ENCODE peak calls at places on chromosomes 3 and 15, in four cellular contexts. Q is heart left ventricle, U is uterus, Z is iPS DF 6.9. R is an unnamed sample. For H3K4me1, the result is how much of the 10 kb centered on the place peaks cover.

GRCh38 chr3:20064796-20065564 is 24.7 kb downstream of the KAT2B start:
- DNase-seq in Q (no peak), U (no peak), Z (no peak), R (no peak)

GRCh38 chr3:16841906-16842709 is 42.6 kb upstream of the PLCL2 start:
- DNase-seq in U (no peak), Z (no peak), Q (peak), R (peak)

GRCh38 chr3:13865106-13865505 is 14.8 kb downstream of the WNT7A start:
- DNase-seq in U (no peak), Z (no peak), Q (no peak), R (no peak)

GRCh38 chr15:29885183-29885582 is 62.9 kb upstream of the TJP1 start:
- DNase-seq in Z (no peak), Q (no peak), U (no peak), R (no peak)

GRCh38 chr3:52428151-52429005 is 16.5 kb downstream of the SEMA3G start:
- DNase-seq in Z (no peak), Q (no peak), U (peak), R (peak)

GRCh38 chr15:98174286-98174685 is 213.8 kb downstream of the ARRDC4 start:
- DNase-seq in U (no peak), Z (no peak), Q (no peak), R (no peak)

GRCh38 chr15:88776646-88777045 is 26.6 kb upstream of the ACAN start:
- DNase-seq in U (no peak), Q (no peak), Z (no peak), R (no peak)

GRCh38 chr3:185585523-185585861 is 603 bp upstream of the SENP2 start:
- DNase-seq in Z (no peak), Q (no peak), U (no peak), R (no peak)

GRCh38 chr3:81758275-81758674 is 3.2 kb downstream of the GBE1 start:
- DNase-seq in U (peak), Q (no peak), Z (no peak), R (no peak)

GRCh38 chr3:196012481-196012880 is 69.4 kb downstream of the TFRC start:
- DNase-seq in U (no peak), Z (no peak), Q (no peak), R (no peak)

GRCh38 chr15:84734794-84735479 is 13.5 kb upstream of the ZNF592 start:
- DNase-seq in U (no peak), Z (peak), Q (no peak), R (peak)

GRCh38 chr3:197802505-197803459 is 11.7 kb downstream of the LRCH3 start:
- DNase-seq in U (no peak), Q (no peak), Z (no peak), R (no peak)

GRCh38 chr15:78392430-78392829 is 45.6 kb upstream of the IREB2 start:
- DNase-seq in Q (no peak), U (no peak), Z (no peak), R (no peak)

GRCh38 chr3:156638271-156638670 is 36.1 kb upstream of the TIPARP start:
- DNase-seq in U (no peak), Q (no peak), Z (no peak), R (no peak)

GRCh38 chr3:111590096-111590491 is 5.1 kb downstream of the ZBED2 start:
- DNase-seq in U (no peak), Z (no peak), Q (no peak), R (no peak)

GRCh38 chr15:69357773-69358765 is 56.1 kb upstream of the KIF23 start:
- DNase-seq in Z (no peak), Q (no peak), U (no peak), R (no peak)

GRCh38 chr3:190552969-190553759 is 39.3 kb downstream of the IL1RAP start:
- DNase-seq in Z (peak), Q (no peak), U (no peak), R (no peak)

GRCh38 chr3:66858656-66859381 is 139.3 kb upstream of the KBTBD8 start:
- DNase-seq in U (no peak), Z (peak), Q (no peak), R (no peak)

DNA sequence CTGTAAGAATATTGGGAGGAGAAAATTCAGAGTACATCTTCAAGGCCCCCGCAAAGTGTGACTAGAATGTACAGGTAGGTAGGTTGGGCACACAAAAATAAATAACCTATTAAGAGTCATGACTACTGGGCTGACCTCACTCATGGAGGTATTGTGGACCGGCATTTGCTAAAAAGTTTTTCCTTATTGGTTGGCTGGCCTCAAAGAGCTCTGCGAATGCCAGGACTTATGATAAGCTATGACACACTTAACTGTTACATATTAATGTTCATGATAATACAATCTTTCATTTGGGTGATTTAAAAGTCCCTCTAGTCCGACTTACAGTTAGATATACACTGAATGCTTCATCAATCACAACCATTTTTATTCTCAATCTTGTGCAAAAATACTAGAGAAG is 329.3 kb downstream of the FOXP1 start:
- DNase-seq in U (no peak), Z (no peak), Q (no peak), R (no peak)
- H3K4me1 ChIP-seq in U (under half), Z (under half), Q (under half), R (under half)

GRCh38 chr3:171349392-171349791 is 110.8 kb downstream of the TNIK start:
- DNase-seq in Z (no peak), Q (no peak), U (no peak), R (no peak)
- H3K27ac ChIP-seq in Z (no peak), Q (no peak), U (no peak), R (no peak)

DNA sequence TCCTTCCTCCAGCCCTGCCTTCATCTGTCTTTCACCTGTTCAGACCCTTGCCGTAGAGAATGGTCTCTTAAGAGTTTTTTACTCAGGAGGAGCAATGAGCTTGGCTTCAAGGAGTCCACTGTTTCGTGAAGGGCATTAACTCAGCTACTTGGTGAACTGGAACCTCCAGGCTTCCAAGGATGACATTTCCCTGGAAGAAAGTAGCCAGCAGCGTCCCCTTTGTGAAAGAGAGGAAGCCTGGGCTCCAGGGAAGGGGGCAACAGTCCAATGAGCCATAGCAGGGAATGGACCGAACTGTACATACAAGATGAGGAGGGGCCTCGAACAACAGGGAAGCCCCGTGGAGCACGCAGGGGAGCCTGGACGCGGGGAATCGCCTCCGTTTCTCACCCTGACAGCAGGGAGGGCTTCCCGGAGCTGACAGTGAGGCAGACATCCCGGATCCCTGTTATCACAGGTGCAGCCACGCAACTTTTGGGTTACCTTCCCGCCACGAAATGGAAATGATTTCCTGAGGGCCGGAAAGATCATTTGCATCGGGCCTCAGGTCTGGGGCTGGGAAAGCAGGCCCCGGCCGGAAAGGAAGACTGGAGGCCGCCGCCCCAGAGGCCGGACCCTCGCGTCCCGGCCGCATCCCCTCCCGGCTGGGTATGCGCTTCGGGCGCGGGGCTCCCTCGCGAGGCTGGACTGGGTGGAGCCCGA is 514 bp upstream of the SPINT1 start:
- DNase-seq in U (no peak), Z (no peak), Q (no peak), R (no peak)
- H3K4me3 ChIP-seq in U (peak), Z (peak), Q (peak), R (peak)

GRCh38 chr3:4981160-4981687 is 2.0 kb downstream of the BHLHE40 start:
- DNase-seq in Q (no peak), U (no peak), Z (no peak), R (no peak)

GRCh38 chr3:4978966-4979400 is 254 bp upstream of the BHLHE40 start:
- DNase-seq in Z (no peak), U (peak), Q (peak), R (peak)

GRCh38 chr3:4980229-4981159 is 1.3 kb downstream of the BHLHE40 start:
- DNase-seq in Q (peak), U (peak), Z (no peak), R (peak)

GRCh38 chr3:4978259-4978965 is 825 bp upstream of the BHLHE40 start:
- DNase-seq in U (peak), Z (no peak), Q (peak), R (peak)

GRCh38 chr3:4979401-4980228 is at the start of gene BHLHE40:
- DNase-seq in Q (no peak), U (no peak), Z (no peak), R (no peak)
- H3K4me1 ChIP-seq in Q (under half), U (under half), Z (under half), R (under half)

DNA sequence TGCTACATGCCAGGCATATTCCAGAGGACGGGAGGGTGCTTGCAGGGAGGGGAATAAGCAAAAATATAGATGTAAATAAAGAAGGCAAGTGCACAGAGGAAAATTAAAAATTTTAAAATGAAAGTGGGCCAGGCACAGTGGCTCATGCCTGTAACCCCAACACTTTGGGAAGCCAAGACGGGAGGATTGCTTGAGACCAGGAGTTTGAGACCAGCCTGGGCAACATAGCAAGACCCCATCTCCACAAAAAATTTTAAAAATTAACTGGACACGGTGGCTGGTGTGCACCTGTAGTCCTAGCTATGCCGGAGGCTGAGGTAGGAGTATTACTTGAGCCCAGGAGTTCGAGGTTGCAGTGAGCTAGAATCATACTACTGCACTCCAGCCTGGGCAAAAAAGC is 22.4 kb downstream of the ZBTB38 start:
- DNase-seq in U (no peak), Z (no peak), Q (no peak), R (no peak)
- H3K27ac ChIP-seq in U (no peak), Z (no peak), Q (no peak), R (no peak)

GRCh38 chr3:188797045-188797444 is 374.7 kb upstream of the TPRG1 start:
- DNase-seq in U (no peak), Z (no peak), Q (no peak), R (no peak)
- H3K4me3 ChIP-seq in U (no peak), Z (no peak), Q (no peak), R (no peak)

DNA sequence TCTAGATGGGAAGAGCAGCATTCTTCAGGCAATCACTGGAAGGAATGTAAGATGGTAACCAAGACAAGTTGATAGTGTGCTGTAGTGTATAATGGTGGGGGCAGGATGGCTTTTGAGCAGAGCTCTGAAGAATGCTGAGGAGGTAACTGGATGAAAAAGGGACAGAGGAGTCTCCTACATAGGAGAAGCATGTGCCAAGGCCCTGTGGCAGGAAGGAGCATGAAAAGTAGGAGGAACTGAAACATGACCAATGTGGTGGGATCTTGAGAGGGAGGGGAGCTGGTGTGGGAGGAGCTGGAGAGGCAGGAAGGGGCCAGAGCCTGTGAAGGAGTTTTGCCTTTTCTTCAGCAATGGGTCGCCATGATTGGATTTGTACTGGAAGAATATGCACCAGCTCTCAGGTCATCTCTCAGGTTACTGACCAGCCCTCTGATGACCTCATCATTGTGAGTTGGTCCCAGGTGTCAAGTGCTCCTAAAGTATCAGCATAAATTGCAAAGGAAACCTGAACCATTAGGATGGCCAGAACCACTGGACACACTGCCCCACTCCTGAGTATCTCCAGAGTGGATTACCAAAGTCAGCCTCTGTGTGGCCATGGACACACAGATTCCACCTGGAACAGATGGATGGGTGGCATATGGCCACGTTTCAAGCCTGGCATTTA is 38.6 kb downstream of the FSD2 start:
- DNase-seq in Q (no peak), Z (no peak), U (no peak), R (peak)
- H3K4me1 ChIP-seq in Q (under half), Z (under half), U (under half), R (half or more)

DNA sequence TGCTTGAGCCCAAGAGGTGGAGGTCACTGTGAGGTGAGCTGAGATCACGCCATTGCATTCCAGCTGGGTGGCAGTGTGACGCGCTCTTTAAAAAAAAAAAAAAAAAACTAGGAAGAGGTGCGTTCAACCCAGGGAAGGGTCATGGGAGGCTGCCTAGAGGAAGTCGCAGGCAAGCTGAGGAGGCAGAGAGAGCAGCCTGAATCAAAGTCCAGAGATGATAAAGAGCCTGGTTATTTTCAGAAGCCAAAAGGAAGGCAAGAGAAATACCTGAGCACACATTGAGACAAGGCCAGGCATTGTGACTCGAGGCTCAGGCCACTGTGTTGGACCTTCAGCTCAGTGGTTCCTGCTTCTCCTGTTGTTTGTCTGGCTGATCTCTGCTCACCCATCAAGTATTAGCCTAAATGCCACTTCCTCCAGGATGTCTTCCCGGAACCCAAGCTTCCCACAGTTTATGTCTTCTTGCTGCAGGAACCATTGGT is 16.1 kb upstream of the GCNT3 start:
- DNase-seq in Z (no peak), Q (no peak), U (no peak), R (no peak)
- H3K27ac ChIP-seq in Z (no peak), Q (no peak), U (no peak), R (no peak)

GRCh38 chr3:46632792-46633191 is 20.5 kb downstream of the FAM240A start:
- DNase-seq in U (no peak), Z (no peak), Q (no peak), R (peak)

GRCh38 chr3:46626039-46626438 is 13.7 kb downstream of the FAM240A start:
- DNase-seq in Q (no peak), Z (no peak), U (no peak), R (no peak)

GRCh38 chr3:46628980-46629379 is 16.7 kb downstream of the FAM240A start:
- DNase-seq in U (no peak), Q (no peak), Z (no peak), R (peak)

GRCh38 chr3:46627078-46627477 is 14.8 kb downstream of the FAM240A start:
- DNase-seq in U (no peak), Z (no peak), Q (no peak), R (no peak)

GRCh38 chr3:46629571-46630517 is 17.5 kb downstream of the FAM240A start:
- DNase-seq in Z (peak), U (peak), Q (peak), R (peak)
- H3K4me3 ChIP-seq in Z (no peak), U (peak), Q (peak), R (peak)

GRCh38 chr15:31344266-31344665 is 17.6 kb downstream of the KLF13 start:
- DNase-seq in U (no peak), Z (no peak), Q (no peak), R (peak)
- H3K4me1 ChIP-seq in U (under half), Z (under half), Q (half or more), R (half or more)